ENCODE peak calls at places on chromosomes 4 and X, in eight cellular contexts. W is adipocyte, G is NT2/D1, X is SK-N-SH, T is H9, K is endothelial cell of umbilical vein, P is GM12878, A is colonic mucosa. Y is an unnamed sample.

GRCh38 chrX:22246620-22247019 is 26.1 kb upstream of the CBLL2 start:
- DNase-seq in W (peak), G (no peak), X (no peak), T (no peak), K (no peak), P (no peak), A (no peak), Y (no peak)

GRCh38 chr4:51885371-51885770 is 42.4 kb downstream of the DCUN1D4 start:
- DNase-seq in W (peak), G (peak), X (peak), T (peak), K (peak), P (no peak), A (no peak), Y (peak)

GRCh38 chrX:105179644-105180043 is 40.9 kb downstream of the TEX13A start:
- DNase-seq in W (no peak), G (no peak), X (no peak), T (no peak), K (no peak), P (no peak), A (no peak), Y (no peak)

GRCh38 chr4:108117473-108118182 is 51.1 kb downstream of the LEF1 start:
- DNase-seq in W (no peak), G (peak), X (no peak), T (peak), K (no peak), P (no peak), A (no peak), Y (peak)

GRCh38 chr4:35252071-35252470 is 992.2 kb downstream of the ARAP2 start:
- DNase-seq in W (no peak), G (no peak), X (no peak), T (no peak), K (no peak), P (no peak), A (no peak), Y (peak)

GRCh38 chr4:181949704-181950312 is 293.4 kb upstream of the TENM3 start:
- DNase-seq in W (no peak), G (peak), X (no peak), T (peak), K (no peak), P (no peak), A (no peak), Y (no peak)

GRCh38 chr4:96483308-96484030 is 643.6 kb downstream of the PDHA2 start:
- DNase-seq in W (no peak), G (peak), X (no peak), T (peak), K (peak), P (no peak), A (no peak), Y (peak)

GRCh38 chr4:40305329-40306193 is 29.6 kb upstream of the CHRNA9 start:
- DNase-seq in W (no peak), G (no peak), X (no peak), T (no peak), K (no peak), P (peak), A (no peak), Y (no peak)

GRCh38 chr4:14125375-14126129 is 498.0 kb upstream of the BOD1L1 start:
- DNase-seq in W (no peak), G (no peak), X (no peak), T (no peak), K (no peak), P (peak), A (no peak), Y (no peak)

GRCh38 chrX:110600745-110601310 is 194.8 kb downstream of the CHRDL1 start:
- DNase-seq in W (no peak), G (peak), X (no peak), T (no peak), K (no peak), P (no peak), A (no peak), Y (peak)

GRCh38 chr4:126595643-126596042 is 1037.1 kb upstream of the INTU start:
- DNase-seq in W (no peak), G (no peak), X (no peak), T (no peak), K (no peak), P (no peak), A (no peak), Y (no peak)

GRCh38 chr4:20317424-20317985 is 65.8 kb downstream of the SLIT2 start:
- DNase-seq in W (peak), G (no peak), X (no peak), T (no peak), K (no peak), P (no peak), A (no peak), Y (no peak)

GRCh38 chr4:126097155-126097554 is 782.4 kb downstream of the FAT4 start:
- DNase-seq in W (no peak), G (no peak), X (no peak), T (no peak), K (no peak), P (no peak), A (no peak), Y (no peak)

GRCh38 chrX:17031827-17032226 is 85.4 kb downstream of the REPS2 start:
- DNase-seq in W (no peak), G (no peak), X (no peak), T (no peak), K (no peak), P (no peak), A (no peak), Y (no peak)

GRCh38 chrX:4179031-4179430 is 465.6 kb upstream of the PRKX start:
- DNase-seq in W (no peak), G (no peak), X (no peak), T (no peak), K (no peak), P (no peak), A (no peak), Y (no peak)
- H3K9ac ChIP-seq in W (no peak), G (no peak), X (no peak), T (no peak), K (no peak), P (no peak), A (no peak), Y (no peak)

GRCh38 chr4:48967626-48968025 is 18.4 kb upstream of the CWH43 start:
- DNase-seq in W (peak), G (no peak), X (no peak), T (no peak), K (no peak), P (no peak), A (no peak), Y (no peak)

GRCh38 chr4:48963042-48963679 is 22.9 kb upstream of the CWH43 start:
- DNase-seq in W (peak), G (peak), X (peak), T (peak), K (peak), P (peak), A (peak), Y (peak)

GRCh38 chr4:48970471-48970921 is 15.6 kb upstream of the CWH43 start:
- DNase-seq in W (no peak), G (no peak), X (no peak), T (no peak), K (no peak), P (no peak), A (no peak), Y (peak)

GRCh38 chr4:48968814-48969213 is 17.3 kb upstream of the CWH43 start:
- DNase-seq in W (peak), G (no peak), X (no peak), T (no peak), K (no peak), P (no peak), A (no peak), Y (peak)

GRCh38 chr4:48967101-48967500 is 19.0 kb upstream of the CWH43 start:
- DNase-seq in W (no peak), G (no peak), X (no peak), T (no peak), K (no peak), P (no peak), A (no peak), Y (no peak)
- H3K9ac ChIP-seq in W (no peak), G (no peak), X (no peak), T (no peak), K (no peak), P (no peak), A (no peak), Y (no peak)

GRCh38 chr4:84483738-84484137 is 15.4 kb downstream of the NKX6-1 start:
- DNase-seq in W (no peak), G (no peak), X (no peak), T (peak), K (no peak), P (no peak), A (no peak), Y (no peak)
- H3K9ac ChIP-seq in W (no peak), G (no peak), X (no peak), T (no peak), K (no peak), P (no peak), A (no peak), Y (no peak)

DNA sequence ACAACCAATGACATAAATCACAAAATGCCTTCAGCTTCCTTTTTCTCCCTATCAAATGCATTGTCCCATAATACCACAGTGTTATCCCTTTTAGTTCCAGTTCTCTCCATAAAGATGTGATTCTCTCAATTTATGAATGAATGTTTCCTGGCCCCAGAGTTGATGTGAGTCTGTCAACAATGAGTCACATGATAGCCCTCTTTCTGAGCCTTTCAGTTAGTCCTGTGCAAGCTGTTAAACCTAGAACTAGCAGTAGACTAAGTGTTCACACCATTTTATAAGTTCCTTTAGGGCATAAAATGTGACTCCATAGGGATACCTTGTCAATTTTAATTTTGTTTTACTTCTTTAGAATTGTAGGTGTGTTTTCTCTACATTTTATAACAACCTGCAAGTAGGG is 129.5 kb downstream of the PABPC4L start:
- DNase-seq in W (no peak), G (no peak), X (no peak), T (no peak), K (no peak), P (no peak), A (no peak), Y (peak)
- H3K9ac ChIP-seq in W (no peak), G (no peak), X (no peak), T (no peak), K (no peak), P (no peak), A (no peak), Y (no peak)

GRCh38 chr4:54233128-54233696 is 4.1 kb downstream of the PDGFRA start:
- DNase-seq in W (peak), G (peak), X (peak), T (peak), K (peak), P (no peak), A (peak), Y (peak)
- H3K9ac ChIP-seq in W (peak), G (peak), X (peak), T (no peak), K (no peak), P (no peak), A (peak), Y (no peak)

Y was measured in PC-3.